ENCODE peak calls at places on chromosomes 7 and 10, in six cellular contexts. E, X, I, D, P and J are unnamed samples.

GRCh38 chr7:16446508-16446907 is 19.0 kb downstream of the SOSTDC1 start:
- DNase-seq in D (no peak), I (no peak), X (no peak), P (no peak), E (no peak), J (no peak)

GRCh38 chr10:26858707-26859034 is 2.1 kb downstream of the ABI1 start:
- DNase-seq in I (no peak), X (peak; percentile 27), E (no peak), D (no peak), P (no peak), J (no peak)

GRCh38 chr7:32069251-32069650 is 956 bp downstream of the PDE1C start:
- DNase-seq in P (no peak), E (no peak), D (no peak), I (no peak), X (no peak), J (no peak)

GRCh38 chr7:139490130-139490529 is 6.7 kb upstream of the KLRG2 start:
- DNase-seq in P (no peak), I (peak; percentile 79), E (no peak), D (no peak), X (peak; percentile 58), J (no peak)

GRCh38 chr10:113168560-113168959 is 218.5 kb downstream of the TCF7L2 start:
- DNase-seq in D (no peak), I (no peak), E (no peak), X (no peak), P (no peak), J (no peak)

GRCh38 chr7:135508853-135509588 is 881 bp downstream of the CNOT4 start:
- DNase-seq in E (no peak), I (no peak), D (no peak), P (peak; percentile 10), X (peak; percentile 7), J (no peak)

GRCh38 chr10:25393621-25394020 is 218.8 kb downstream of the GPR158 start:
- DNase-seq in I (no peak), X (no peak), E (no peak), D (no peak), P (no peak), J (no peak)

GRCh38 chr7:26328498-26329390 is 37.1 kb downstream of the SNX10 start:
- DNase-seq in E (no peak), D (no peak), P (no peak), I (no peak), X (no peak), J (no peak)

GRCh38 chr10:124677291-124677690 is 66.9 kb downstream of the FAM53B start:
- DNase-seq in D (no peak), X (no peak), E (no peak), I (no peak), P (no peak), J (no peak)

GRCh38 chr10:116457480-116457879 is 29.8 kb downstream of the PNLIPRP3 start:
- DNase-seq in X (no peak), I (no peak), D (no peak), E (no peak), P (no peak), J (no peak)

GRCh38 chr10:118501637-118502440 is 93.6 kb downstream of the PRLHR start:
- DNase-seq in I (no peak), X (peak; percentile 21), P (no peak), D (no peak), E (no peak), J (no peak)

GRCh38 chr7:94294471-94295131 is 100.1 kb upstream of the COL1A2 start:
- DNase-seq in D (no peak), X (no peak), P (no peak), I (no peak), E (no peak), J (no peak)

GRCh38 chr7:18038391-18038790 is 10.7 kb upstream of the PRPS1L1 start:
- DNase-seq in E (no peak), I (no peak), P (no peak), X (no peak), D (no peak), J (no peak)

GRCh38 chr10:124280916-124281315 is 137.8 kb downstream of the OAT start:
- DNase-seq in X (no peak), I (no peak), D (no peak), E (no peak), P (no peak), J (no peak)

GRCh38 chr10:51090190-51090589 is 15.9 kb downstream of the PRKG1 start:
- DNase-seq in X (no peak), I (no peak), E (no peak), D (no peak), P (peak; percentile 25), J (no peak)

GRCh38 chr10:11525503-11525902 is 85.9 kb downstream of the USP6NL start:
- DNase-seq in E (peak; percentile 84), P (peak; percentile 65), X (no peak), D (peak; percentile 65), I (no peak), J (peak; percentile 72)

GRCh38 chr10:89332092-89332633 is 4.4 kb downstream of the IFIT3 start:
- DNase-seq in P (peak; percentile 37), X (no peak), I (no peak), D (peak; percentile 40), E (no peak), J (no peak)

GRCh38 chr10:35089641-35090161 is 440 bp downstream of the CUL2 start:
- DNase-seq in D (no peak), P (no peak), I (no peak), X (no peak), E (no peak), J (no peak)

GRCh38 chr7:11327633-11328032 is 354.0 kb downstream of the PHF14 start:
- DNase-seq in X (no peak), I (no peak), D (no peak), P (no peak), E (no peak), J (no peak)

GRCh38 chr7:80686576-80686975 is 48.1 kb downstream of the CD36 start:
- DNase-seq in E (no peak), X (no peak), D (no peak), P (no peak), I (no peak), J (no peak)

GRCh38 chr7:55409474-55410225 is 44.5 kb downstream of the LANCL2 start:
- DNase-seq in E (no peak), I (no peak), D (no peak), X (no peak), P (no peak), J (no peak)

GRCh38 chr10:124498071-124498470 is 36.4 kb downstream of the LHPP start:
- DNase-seq in I (no peak), X (no peak), D (no peak), E (no peak), P (no peak), J (no peak)

GRCh38 chr7:95596183-95597135 is at the start of gene PDK4:
- DNase-seq in X (peak; percentile 97), I (peak; percentile 98), D (peak; percentile 98), E (peak; percentile 94), P (peak; percentile 95), J (peak; percentile 98)
- TF ChIP-seq POLR2A in X (peak; percentile 81), I (no peak), D (peak; percentile 89), E (peak; percentile 79), P (peak; percentile 100), J (peak; percentile 97)

GRCh38 chr7:50614721-50615518 is 49.7 kb upstream of the DDC start:
- DNase-seq in X (no peak), E (no peak), I (no peak), P (no peak), D (no peak), J (no peak)
- H3K27ac ChIP-seq in X (no peak overlapping the region), E (no peak overlapping the region), I (peak overlapping the region; percentile 29), P (no peak overlapping the region), D (no peak overlapping the region), J (no peak overlapping the region)

DNA sequence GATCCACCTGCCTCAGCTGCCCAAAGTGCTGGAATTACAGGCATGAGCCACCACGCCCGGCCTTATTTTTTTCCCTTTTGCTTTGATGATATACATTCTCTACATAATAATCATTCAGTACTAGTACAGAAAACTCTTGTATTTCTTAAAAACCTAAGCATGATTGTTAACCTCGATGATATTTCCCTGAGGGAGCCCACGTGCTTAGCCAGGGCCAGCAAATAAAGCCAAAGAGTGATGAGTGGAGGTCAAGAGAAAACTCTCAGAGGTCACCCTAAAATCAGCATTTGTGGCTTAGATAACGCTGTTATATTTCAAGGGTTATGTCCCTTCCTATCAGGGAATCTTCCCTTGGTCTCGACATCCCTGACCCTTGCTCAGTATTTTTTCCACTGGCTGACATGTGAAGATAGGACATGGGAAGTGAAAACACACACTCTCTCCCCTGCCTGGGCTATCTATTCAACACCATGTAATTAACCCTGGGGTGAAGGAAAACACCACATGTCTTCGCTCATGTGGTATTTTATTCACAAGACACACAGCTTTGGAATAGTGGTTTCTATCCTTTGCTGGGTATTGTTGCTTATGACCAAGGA is 12.6 kb downstream of the FAM200A start:
- DNase-seq in D (no peak), X (no peak), E (no peak), P (no peak), I (no peak), J (no peak)
- H3K9me3 ChIP-seq in D (no peaks in the 10 kb centered on the region), X (no peaks in the 10 kb centered on the region), E (no peaks in the 10 kb centered on the region), P (peaks cover 25% of the 10 kb centered on the region), I (peaks cover 88% of the 10 kb centered on the region), J (no peaks in the 10 kb centered on the region)

GRCh38 chr7:105387621-105388372 is 924 bp downstream of the SRPK2 start:
- DNase-seq in X (peak; percentile 49), P (peak; percentile 60), D (peak; percentile 58), E (peak; percentile 72), I (peak; percentile 63), J (peak; percentile 27)

GRCh38 chr7:105391429-105391828 is 2.7 kb upstream of the SRPK2 start:
- DNase-seq in E (no peak), D (no peak), I (no peak), P (no peak), X (no peak), J (no peak)

GRCh38 chr7:105389090-105389650 is 449 bp upstream of the SRPK2 start:
- DNase-seq in E (no peak), D (peak; percentile 34), I (peak; percentile 57), P (peak; percentile 41), X (peak; percentile 16), J (no peak)

GRCh38 chr7:105389889-105390288 is 1.2 kb upstream of the SRPK2 start:
- DNase-seq in E (no peak), P (no peak), D (no peak), I (no peak), X (no peak), J (no peak)

DNA sequence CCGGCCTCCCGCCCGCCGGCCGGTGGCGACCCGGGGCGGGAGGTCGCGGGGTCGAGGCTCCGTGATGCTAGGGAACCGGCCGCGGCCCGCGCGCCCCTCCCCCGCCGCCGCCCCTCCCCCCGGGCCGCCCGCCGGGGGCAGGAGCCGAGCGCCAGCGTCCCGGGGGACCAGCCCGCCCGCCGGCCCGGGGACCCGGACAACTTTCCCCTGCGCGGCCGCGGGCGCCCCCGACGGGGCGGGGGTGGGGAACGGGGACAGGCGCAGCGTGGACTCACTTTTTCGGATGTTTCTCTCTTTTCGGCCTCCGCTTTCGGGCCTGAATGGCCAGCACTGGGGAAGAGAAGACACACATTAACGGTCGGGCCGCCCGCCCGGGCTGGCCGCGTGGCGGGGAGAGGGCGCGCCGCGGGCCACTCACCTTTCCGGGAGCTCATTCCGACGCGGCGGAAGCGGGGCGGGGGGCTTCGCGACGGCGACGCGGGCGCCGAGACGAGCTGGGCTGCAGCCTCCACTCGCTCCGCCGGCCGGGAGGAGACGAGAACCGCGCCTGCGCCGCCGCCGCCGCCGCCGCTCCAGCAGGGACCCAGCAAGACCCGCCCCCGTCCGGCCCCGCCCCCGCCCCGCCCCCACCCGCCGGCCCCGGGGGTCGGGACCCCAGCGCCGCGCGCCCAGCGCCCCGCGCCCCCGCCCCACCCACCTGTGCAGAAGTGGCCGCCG is at the start of gene SRPK2:
- DNase-seq in X (peak; percentile 77), I (peak; percentile 84), D (peak; percentile 68), E (peak; percentile 86), P (peak; percentile 80), J (peak; percentile 38)
- TF ChIP-seq POLR2A in X (peak; percentile 72), I (no peak), D (peak; percentile 47), E (peak; percentile 26), P (peak; percentile 52), J (no peak)